ENCODE peak calls at places on chromosomes 4 and X, in four cellular contexts. C, S, D and P are unnamed samples.

GRCh38 chr4:140595065-140595464 is 26.3 kb upstream of the UCP1 start:
- DNase-seq in C (no peak), S (no peak), D (no peak), P (peak; percentile 50)

GRCh38 chr4:132865922-132866321 is 283.2 kb upstream of the PCDH10 start:
- DNase-seq in C (no peak), S (no peak), D (no peak), P (no peak)

GRCh38 chr4:25080571-25080970 is 49.8 kb upstream of the LGI2 start:
- DNase-seq in C (no peak), S (no peak), D (no peak), P (no peak)

GRCh38 chrX:143139681-143140080 is 114.0 kb downstream of the SPANXN4 start:
- DNase-seq in C (no peak), S (no peak), D (no peak), P (no peak)

GRCh38 chrX:123959281-123960063 is 2.0 kb upstream of the STAG2 start:
- DNase-seq in C (peak; percentile 51), S (no peak), D (peak; percentile 36), P (no peak)

GRCh38 chrX:118423558-118423957 is 72.1 kb upstream of the DOCK11 start:
- DNase-seq in C (no peak), S (peak; percentile 24), D (no peak), P (no peak)

GRCh38 chrX:41730101-41730500 is 6.1 kb downstream of the GPR82 start:
- DNase-seq in C (no peak), S (no peak), D (no peak), P (no peak)

GRCh38 chr4:6658635-6659075 is 18.2 kb downstream of the MRFAP1 start:
- DNase-seq in C (no peak), S (no peak), D (no peak), P (no peak)

GRCh38 chr4:154687840-154688239 is 56.0 kb upstream of the LRAT start:
- DNase-seq in C (no peak), S (no peak), D (no peak), P (no peak)

GRCh38 chrX:151873096-151873495 is 39.6 kb upstream of the MAGEA4 start:
- DNase-seq in C (no peak), S (no peak), D (no peak), P (no peak)

GRCh38 chr4:16259531-16260246 is 33.4 kb upstream of the TAPT1 start:
- DNase-seq in C (no peak), S (no peak), D (no peak), P (no peak)

GRCh38 chr4:99126376-99126775 is 17.7 kb downstream of the ADH4 start:
- DNase-seq in C (no peak), S (no peak), D (no peak), P (no peak)

GRCh38 chr4:37146260-37146659 is 98.3 kb upstream of the NWD2 start:
- DNase-seq in C (no peak), S (no peak), D (no peak), P (no peak)

GRCh38 chr4:121726642-121727268 is 30.0 kb upstream of the ANXA5 start:
- DNase-seq in C (peak; percentile 47), S (peak; percentile 47), D (peak; percentile 22), P (peak; percentile 64)

GRCh38 chr4:183136880-183137279 is 37.8 kb downstream of the WWC2 start:
- DNase-seq in C (no peak), S (no peak), D (no peak), P (no peak)

GRCh38 chr4:147590249-147590920 is 26.8 kb upstream of the TMEM184C start:
- DNase-seq in C (peak; percentile 45), S (no peak), D (peak; percentile 67), P (peak; percentile 31)
- TF ChIP-seq NFIC in C (no peak), S (no peak), D (no peak), P (no peak)

GRCh38 chr4:76426272-76426671 is 5.3 kb upstream of the CCDC158 start:
- DNase-seq in C (no peak), S (no peak), D (peak; percentile 15), P (no peak)

GRCh38 chr4:76420311-76420710 is 630 bp downstream of the CCDC158 start:
- DNase-seq in C (no peak), S (no peak), D (peak; percentile 39), P (no peak)

DNA sequence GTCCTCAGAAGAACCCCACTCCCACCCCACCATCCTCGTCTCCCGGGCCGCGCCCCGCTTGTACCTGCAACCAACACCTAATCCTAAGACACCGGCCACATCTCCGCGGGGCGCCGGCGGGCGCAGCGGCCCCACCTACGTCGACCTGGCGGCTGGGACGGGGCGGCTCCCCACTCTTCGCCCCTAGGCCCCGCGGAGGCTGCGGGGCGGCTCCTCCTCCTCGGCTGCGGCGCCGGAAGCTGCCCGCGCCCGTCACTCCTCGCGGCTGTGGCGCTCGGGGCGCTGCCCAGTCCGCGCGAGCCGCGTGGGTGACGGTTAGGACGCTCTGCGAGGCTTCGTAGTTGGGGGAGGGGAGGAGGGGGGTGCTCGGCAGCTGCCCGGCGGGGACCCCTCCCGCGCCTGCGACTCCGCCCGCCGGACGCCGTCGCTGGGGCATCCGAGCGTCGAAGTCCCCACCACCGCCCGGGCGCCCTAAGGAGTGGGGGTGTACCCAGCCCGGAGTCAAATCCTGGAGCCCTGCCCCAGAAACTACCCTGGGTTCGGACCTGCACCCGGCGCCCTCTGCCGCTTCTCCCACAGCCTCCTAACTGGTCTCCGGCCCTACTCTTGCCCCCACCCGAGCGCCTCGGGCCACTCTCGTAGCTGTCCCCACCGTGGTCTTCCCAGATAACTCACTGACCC is at the start of gene CCDC158:
- DNase-seq in C (no peak), S (no peak), D (peak; percentile 82), P (no peak)
- TF ChIP-seq NFIC in C (no peak), S (no peak), D (no peak), P (no peak)

GRCh38 chr4:81870275-81870674 is 398.6 kb upstream of the RASGEF1B start:
- DNase-seq in C (no peak), S (no peak), D (no peak), P (no peak)

GRCh38 chr4:81875962-81876650 is 404.4 kb upstream of the RASGEF1B start:
- DNase-seq in C (no peak), S (no peak), D (no peak), P (no peak)
- TF ChIP-seq NFIC in C (no peak), S (no peak), D (no peak), P (no peak)

DNA sequence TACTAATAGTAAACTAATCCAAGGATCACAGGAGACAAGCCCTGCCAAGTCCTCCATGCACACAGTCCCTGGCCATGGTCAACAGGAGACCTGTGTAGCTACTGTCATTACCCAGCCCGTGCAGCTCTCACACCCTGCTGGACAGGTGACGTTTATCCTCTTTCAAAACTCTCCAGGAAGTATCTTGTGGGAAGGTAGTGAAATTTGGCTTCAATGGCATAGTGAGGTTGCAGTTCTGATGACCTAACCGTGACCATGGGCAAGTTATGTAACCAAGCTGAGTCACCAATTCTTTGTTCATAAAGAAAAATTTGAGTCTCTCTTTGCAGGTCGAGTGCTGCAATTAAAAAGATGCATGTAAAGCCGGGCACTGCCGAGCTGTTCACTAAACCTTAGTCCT is 11.3 kb upstream of the SLC2A9 start:
- DNase-seq in C (no peak), S (no peak), D (no peak), P (peak; percentile 73)
- TF ChIP-seq NFIC in C (no peak), S (no peak), D (no peak), P (no peak)

GRCh38 chr4:173522160-173522873 is 7.7 kb downstream of the HAND2 start:
- DNase-seq in C (peak; percentile 52), S (no peak), D (peak; percentile 73), P (no peak)
- TF ChIP-seq NFIC in C (no peak), S (no peak), D (peak; percentile 72), P (no peak)

DNA sequence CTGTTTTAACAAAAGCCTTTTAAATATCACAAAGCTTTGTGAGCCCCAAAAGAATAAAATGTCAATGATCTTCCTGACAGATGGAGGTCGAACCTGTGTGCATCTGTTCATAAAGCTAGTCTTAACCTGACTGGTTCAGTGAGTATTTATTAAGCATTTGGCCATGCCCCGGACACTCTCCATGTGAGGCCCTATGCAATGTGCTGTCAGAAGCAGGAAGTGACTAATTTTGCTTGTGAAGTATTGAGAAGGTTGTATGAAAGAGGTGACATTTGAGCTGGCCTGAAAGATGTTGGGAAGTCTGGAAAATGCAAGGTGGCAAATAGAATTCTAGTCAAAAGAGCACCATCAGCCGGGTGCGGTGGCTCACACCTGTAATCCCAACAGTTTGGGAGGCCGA is 171.4 kb downstream of the MSL3 start:
- DNase-seq in C (no peak), S (no peak), D (no peak), P (no peak)
- TF ChIP-seq NFIC in C (no peak), S (no peak), D (no peak), P (no peak)

DNA sequence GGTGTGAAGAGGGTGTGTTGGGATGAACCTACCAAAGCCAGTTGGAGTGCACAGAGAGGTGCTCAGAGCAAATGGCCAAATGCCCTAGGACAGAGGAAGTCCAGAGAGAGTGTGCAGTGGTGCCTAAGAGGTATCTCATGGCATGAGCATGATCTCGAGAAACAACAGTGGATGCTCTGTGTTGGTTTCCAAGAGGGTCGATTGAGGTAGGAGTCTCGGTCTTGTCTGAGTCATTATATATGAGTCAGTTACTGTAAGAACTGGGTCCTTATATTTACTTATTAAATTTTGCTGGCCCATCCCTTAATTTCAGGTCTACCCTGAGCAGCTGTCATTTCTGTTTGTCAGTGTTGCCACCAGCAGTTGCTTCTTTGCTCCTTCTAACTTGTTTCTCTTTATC is 86.6 kb upstream of the TMEM150C start:
- DNase-seq in C (no peak), S (no peak), D (no peak), P (no peak)
- TF ChIP-seq NFIC in C (no peak), S (no peak), D (no peak), P (no peak)

DNA sequence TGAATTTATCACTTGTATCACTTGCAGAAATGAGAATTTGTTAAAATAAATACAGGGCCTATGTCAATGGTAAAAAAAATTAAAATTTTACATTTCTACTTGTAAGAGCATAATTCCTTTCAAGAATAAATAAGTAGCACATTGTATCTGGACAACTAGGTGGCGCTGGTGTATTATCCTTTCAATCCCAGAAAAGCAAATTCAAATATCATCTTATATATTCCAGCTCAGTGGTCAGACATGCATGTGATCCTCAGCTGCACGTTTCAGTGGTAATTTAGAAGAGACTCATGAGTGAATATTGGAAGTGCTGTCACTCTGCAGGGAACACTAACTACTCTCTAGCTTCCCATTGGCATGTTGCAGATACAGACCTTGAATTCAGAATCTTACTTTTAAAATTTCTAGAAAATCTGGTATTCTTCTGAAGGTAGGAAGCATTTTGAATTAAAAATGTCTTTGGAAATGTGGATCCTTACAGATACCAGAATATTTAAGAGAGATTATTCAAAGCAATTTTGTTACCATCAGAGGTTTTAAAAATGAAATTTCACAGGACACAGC is 1414.7 kb upstream of the TENM3 start:
- DNase-seq in C (no peak), S (no peak), D (peak; percentile 51), P (peak; percentile 25)
- TF ChIP-seq NFIC in C (no peak), S (no peak), D (no peak), P (no peak)

GRCh38 chr4:47551682-47552081 is 66.6 kb downstream of the ATP10D start:
- DNase-seq in C (no peak), S (no peak), D (no peak), P (no peak)
- TF ChIP-seq NFIC in C (no peak), S (no peak), D (no peak), P (no peak)

GRCh38 chr4:125096662-125097061 is 218.1 kb upstream of the FAT4 start:
- DNase-seq in C (no peak), S (no peak), D (no peak), P (no peak)

GRCh38 chr4:125101706-125102105 is 213.0 kb upstream of the FAT4 start:
- DNase-seq in C (no peak), S (no peak), D (no peak), P (no peak)

GRCh38 chr4:125097729-125098128 is 217.0 kb upstream of the FAT4 start:
- DNase-seq in C (no peak), S (no peak), D (no peak), P (no peak)
- TF ChIP-seq NFIC in C (no peak), S (no peak), D (no peak), P (no peak)